ENCODE peak calls at places on chromosomes 7 and 10, in six cellular contexts. E, V, N, B, Q and M are unnamed samples.

GRCh38 chr10:5125315-5126044 is 31.3 kb downstream of the AKR1C3 start:
- DNase-seq in E (no peak), V (no peak), N (no peak), B (no peak), Q (no peak), M (no peak)

GRCh38 chr7:79778786-79779382 is 325.4 kb upstream of the MAGI2 start:
- DNase-seq in E (no peak), V (no peak), N (no peak), B (no peak), Q (no peak), M (no peak)

GRCh38 chr10:33022090-33022489 is 64.1 kb upstream of the ITGB1 start:
- DNase-seq in E (no peak), V (no peak), N (no peak), B (no peak), Q (no peak), M (no peak)

GRCh38 chr7:24851791-24852190 is 94.5 kb upstream of the GSDME start:
- DNase-seq in E (no peak), V (no peak), N (no peak), B (no peak), Q (no peak), M (no peak)

GRCh38 chr7:149459540-149460433 is 1.1 kb downstream of the ZNF777 start:
- DNase-seq in E (no peak), V (no peak), N (no peak), B (peak), Q (no peak), M (peak)

GRCh38 chr10:114822771-114823463 is 1.3 kb downstream of the FHIP2A start:
- DNase-seq in E (no peak), V (no peak), N (peak), B (no peak), Q (no peak), M (peak)

GRCh38 chr7:100966542-100967291 is 2.6 kb upstream of the MUC12 start:
- DNase-seq in E (no peak), V (no peak), N (no peak), B (no peak), Q (no peak), M (no peak)

GRCh38 chr10:9501944-9502343 is 1447.5 kb downstream of the GATA3 start:
- DNase-seq in E (no peak), V (no peak), N (no peak), B (no peak), Q (no peak), M (no peak)

GRCh38 chr7:151439855-151440798 is at the start of gene CRYGN:
- DNase-seq in E (no peak), V (no peak), N (no peak), B (no peak), Q (no peak), M (no peak)

GRCh38 chr10:72171175-72171630 is 44.6 kb upstream of the ANAPC16 start:
- DNase-seq in E (peak), V (no peak), N (peak), B (no peak), Q (peak), M (no peak)

GRCh38 chr10:95234951-95235350 is 40.9 kb downstream of the ACSM6 start:
- DNase-seq in E (no peak), V (no peak), N (no peak), B (no peak), Q (no peak), M (no peak)

GRCh38 chr7:909358-910329 is 33.3 kb downstream of the GET4 start:
- DNase-seq in E (peak), V (no peak), N (peak), B (no peak), Q (no peak), M (peak)

GRCh38 chr10:44173558-44173894 is 211.4 kb downstream of the CXCL12 start:
- DNase-seq in E (no peak), V (no peak), N (no peak), B (no peak), Q (no peak), M (no peak)

DNA sequence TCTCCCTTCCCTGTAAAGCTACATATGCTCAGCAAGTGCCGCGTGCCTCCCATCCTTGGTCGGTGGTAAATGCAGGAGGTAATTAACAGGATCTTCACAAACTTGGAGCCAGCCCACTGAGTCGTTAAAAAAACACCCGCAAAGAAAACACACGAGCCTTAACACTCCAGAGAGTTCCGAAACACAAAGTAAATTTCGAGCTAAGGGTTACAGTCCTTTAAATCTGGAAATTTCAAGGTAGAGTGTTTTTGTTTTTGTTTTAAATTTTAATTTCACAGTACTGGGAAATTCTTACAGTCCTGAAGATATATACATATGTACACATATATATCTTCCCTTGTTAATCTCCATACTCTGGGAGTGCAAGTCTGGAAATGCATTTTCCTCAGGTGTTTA is 1.1 kb downstream of the ST7 start:
- DNase-seq in E (no peak), V (no peak), N (no peak), B (no peak), Q (no peak), M (no peak)
- TF ChIP-seq POLR2A in E (no peak), V (no peak), N (no peak), B (no peak), Q (no peak), M (no peak)

GRCh38 chr7:99072126-99072525 is 71.8 kb downstream of the SMURF1 start:
- DNase-seq in E (no peak), V (no peak), N (no peak), B (no peak), Q (no peak), M (no peak)
- TF ChIP-seq POLR2A in E (no peak), V (no peak), N (no peak), B (no peak), Q (no peak), M (no peak)

GRCh38 chr7:93021748-93022147 is 96.0 kb downstream of the SAMD9 start:
- DNase-seq in E (no peak), V (no peak), N (no peak), B (no peak), Q (no peak), M (no peak)

GRCh38 chr7:93015193-93016084 is 102.3 kb downstream of the SAMD9 start:
- DNase-seq in E (no peak), V (no peak), N (no peak), B (no peak), Q (no peak), M (no peak)

GRCh38 chr7:93016085-93016471 is 101.7 kb downstream of the SAMD9 start:
- DNase-seq in E (no peak), V (no peak), N (no peak), B (no peak), Q (no peak), M (peak)

GRCh38 chr7:93016681-93017349 is 101.0 kb downstream of the SAMD9 start:
- DNase-seq in E (no peak), V (no peak), N (no peak), B (no peak), Q (no peak), M (no peak)

DNA sequence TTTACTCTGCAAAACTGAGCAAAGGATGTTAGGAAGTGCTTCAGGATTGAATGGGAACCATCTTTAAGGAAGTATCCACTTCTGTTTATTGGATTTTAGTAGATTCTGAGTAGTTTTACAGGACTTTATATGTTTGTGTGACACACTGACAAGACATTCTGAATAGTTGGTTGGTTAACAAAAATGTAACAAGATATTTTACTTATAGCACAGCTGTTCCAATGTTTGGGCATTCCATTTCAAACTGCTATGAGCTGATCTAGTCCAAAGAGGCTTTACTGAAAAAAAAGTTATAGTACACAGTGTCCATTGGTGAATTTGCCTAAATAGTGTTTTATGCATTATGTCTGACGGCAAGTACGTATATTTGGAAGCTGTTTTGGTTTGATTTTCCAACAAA is 99.1 kb downstream of the SAMD9 start:
- DNase-seq in E (no peak), V (no peak), N (no peak), B (no peak), Q (no peak), M (no peak)
- TF ChIP-seq POLR2A in E (no peak), V (no peak), N (no peak), B (no peak), Q (no peak), M (no peak)

GRCh38 chr7:47982610-47983009 is 3.2 kb upstream of the HUS1 start:
- DNase-seq in E (no peak), V (no peak), N (peak), B (no peak), Q (no peak), M (no peak)

GRCh38 chr7:47978790-47979144 is 648 bp downstream of the HUS1 start:
- DNase-seq in E (no peak), V (no peak), N (no peak), B (no peak), Q (no peak), M (peak)

GRCh38 chr7:47973739-47974138 is 5.7 kb downstream of the HUS1 start:
- DNase-seq in E (no peak), V (no peak), N (no peak), B (no peak), Q (no peak), M (no peak)

GRCh38 chr7:47979832-47980181 is 392 bp upstream of the HUS1 start:
- DNase-seq in E (no peak), V (no peak), N (no peak), B (no peak), Q (no peak), M (no peak)

GRCh38 chr7:47979145-47979831 is at the start of gene HUS1:
- DNase-seq in E (peak), V (peak), N (peak), B (peak), Q (peak), M (peak)
- TF ChIP-seq POLR2A in E (peak), V (peak), N (peak), B (peak), Q (peak), M (peak)

GRCh38 chr7:134910214-134910890 is 76.0 kb upstream of the AGBL3 start:
- DNase-seq in E (no peak), V (no peak), N (no peak), B (no peak), Q (no peak), M (no peak)
- TF ChIP-seq POLR2A in E (no peak), V (no peak), N (no peak), B (no peak), Q (no peak), M (no peak)

DNA sequence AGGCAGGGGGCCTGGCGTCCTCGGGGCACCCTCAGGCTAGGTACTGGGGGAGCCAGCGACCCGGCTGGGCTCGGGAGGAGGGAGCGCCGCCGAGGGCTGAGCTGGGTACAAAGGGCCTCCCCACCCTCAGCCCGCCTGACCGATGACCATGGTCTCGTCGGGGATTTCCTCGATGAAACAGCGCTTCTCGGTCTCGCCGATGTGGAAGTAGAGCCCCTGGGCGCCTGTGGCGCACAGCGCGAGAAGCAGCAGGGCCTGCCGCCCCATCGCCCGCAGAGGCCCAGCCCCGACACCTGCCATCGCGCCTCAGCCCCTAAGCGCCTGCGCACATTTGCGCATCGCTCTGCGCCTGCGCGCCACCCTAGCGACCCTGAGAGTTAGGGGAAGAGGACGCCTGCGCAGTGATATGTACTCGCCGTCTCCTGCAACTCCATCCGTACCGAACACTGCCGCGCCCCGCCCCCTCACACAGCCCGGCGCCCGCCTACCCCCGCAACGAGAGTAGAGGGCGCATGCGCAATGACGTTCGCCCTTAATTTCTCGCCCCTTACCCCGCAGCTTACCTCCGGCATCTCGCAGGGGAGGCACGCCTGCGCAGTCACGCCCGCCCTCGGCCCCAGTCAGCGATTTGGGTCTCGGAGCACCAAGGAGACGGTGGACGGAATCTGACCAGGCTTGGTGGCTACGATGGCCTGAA is at the start of gene TMED4:
- DNase-seq in E (peak), V (peak), N (peak), B (peak), Q (peak), M (peak)
- TF ChIP-seq POLR2A in E (peak), V (peak), N (peak), B (peak), Q (peak), M (peak)

DNA sequence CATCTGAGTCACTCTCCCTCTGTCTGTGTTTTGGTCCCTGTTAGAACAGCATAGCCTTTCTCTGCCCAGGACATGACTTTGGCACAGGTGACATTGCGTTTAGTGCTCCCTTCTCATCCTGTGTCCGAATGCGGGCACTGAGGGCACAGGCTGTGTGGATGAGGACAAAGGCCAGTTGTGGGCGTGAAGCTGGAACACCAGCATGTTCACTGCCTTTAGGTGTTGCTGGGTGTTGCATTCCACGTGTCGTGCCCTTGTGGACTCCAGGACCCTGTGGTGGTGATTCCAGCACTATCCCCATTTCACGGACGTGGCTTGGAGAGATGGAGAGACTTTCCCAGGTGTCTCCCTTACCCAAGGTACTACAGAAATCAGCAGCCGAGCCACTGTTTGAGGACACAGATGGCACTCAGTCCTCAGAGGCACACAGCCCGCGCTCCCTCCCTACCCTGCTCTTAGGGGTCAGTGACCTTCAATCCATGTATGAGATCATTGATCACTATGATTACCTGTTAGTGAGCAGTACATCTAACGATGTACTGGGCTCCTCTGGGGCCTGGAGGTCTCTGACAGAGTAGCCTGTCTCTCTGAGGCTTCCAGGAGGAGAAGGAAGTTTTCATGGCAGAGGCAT is 917 bp upstream of the CNPY1 start:
- DNase-seq in E (no peak), V (no peak), N (no peak), B (no peak), Q (no peak), M (no peak)
- TF ChIP-seq POLR2A in E (no peak), V (no peak), N (no peak), B (no peak), Q (no peak), M (no peak)

DNA sequence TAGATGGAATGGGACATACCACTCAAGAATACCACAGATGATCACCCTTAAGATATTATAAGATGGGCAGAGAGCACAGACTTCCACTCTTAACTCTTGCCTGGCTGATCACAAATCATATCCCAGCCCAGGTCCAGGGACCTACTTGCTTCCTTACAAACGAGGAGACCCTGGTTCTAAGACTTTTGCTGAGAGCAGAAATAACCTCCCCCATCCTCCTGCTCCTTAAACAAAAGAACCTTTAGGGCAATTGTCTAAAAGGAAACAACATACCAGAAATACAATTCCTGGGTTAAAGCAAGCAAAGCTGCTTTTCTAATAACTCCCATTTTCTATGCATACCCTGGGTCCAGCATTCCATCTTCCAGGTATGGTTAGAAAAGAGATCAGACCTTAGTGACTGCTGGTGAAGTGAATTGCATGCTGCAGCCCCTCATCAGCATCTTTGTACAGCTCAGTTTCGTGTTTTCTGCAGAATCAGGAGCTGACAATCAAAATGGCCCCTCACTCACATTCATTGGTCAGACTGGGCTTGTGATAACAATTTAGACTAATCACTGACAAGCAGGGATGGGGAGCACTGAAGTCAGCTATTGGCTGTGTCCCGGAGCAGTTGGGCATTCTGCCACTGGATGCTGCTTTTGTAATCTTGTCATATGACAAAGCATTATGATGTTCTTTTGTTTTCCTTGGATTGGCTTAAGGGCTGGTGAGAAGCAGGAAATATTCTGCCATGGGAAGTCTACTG is 14.6 kb downstream of the IFIT3 start:
- DNase-seq in E (no peak), V (no peak), N (peak), B (no peak), Q (no peak), M (no peak)
- TF ChIP-seq POLR2A in E (no peak), V (peak), N (no peak), B (no peak), Q (no peak), M (no peak)

GRCh38 chr7:74567318-74567668 is 90.2 kb upstream of the GTF2I start:
- DNase-seq in E (no peak), V (no peak), N (no peak), B (no peak), Q (no peak), M (no peak)

GRCh38 chr7:74560081-74560719 is 97.3 kb upstream of the GTF2I start:
- DNase-seq in E (no peak), V (no peak), N (no peak), B (no peak), Q (no peak), M (no peak)

GRCh38 chr7:74561898-74562613 is 95.5 kb upstream of the GTF2I start:
- DNase-seq in E (no peak), V (no peak), N (no peak), B (no peak), Q (no peak), M (no peak)
- TF ChIP-seq POLR2A in E (no peak), V (no peak), N (no peak), B (no peak), Q (no peak), M (no peak)

GRCh38 chr7:44073664-44074348 is 8.4 kb upstream of the PGAM2 start:
- DNase-seq in E (peak), V (no peak), N (no peak), B (peak), Q (no peak), M (peak)
- TF ChIP-seq POLR2A in E (no peak), V (no peak), N (no peak), B (peak), Q (no peak), M (no peak)